ENCODE peak calls at places on chromosomes 6 and 20, in six cellular contexts. Z is choroid plexus epithelial cell, N is A673, C is colonic mucosa, V is tibial artery, Q is GM23338. G is an unnamed sample.

GRCh38 chr6:16849280-16850210 is 88.3 kb upstream of the ATXN1 start:
- DNase-seq in N (peak), C (peak), Z (peak), Q (peak), V (no peak), G (peak)

GRCh38 chr20:57810511-57811372 is 100.9 kb upstream of the PMEPA1 start:
- DNase-seq in Q (peak), V (peak), Z (peak), N (no peak), C (no peak), G (no peak)

GRCh38 chr6:56862415-56863175 is 92.3 kb upstream of the BEND6 start:
- DNase-seq in V (no peak), Q (no peak), C (no peak), N (no peak), Z (peak), G (peak)

GRCh38 chr6:115643762-115644161 is 416.9 kb downstream of the FRK start:
- DNase-seq in Z (peak), V (no peak), N (peak), Q (no peak), C (no peak), G (peak)

GRCh38 chr20:58699246-58700107 is 6.9 kb downstream of the NPEPL1 start:
- DNase-seq in C (no peak), N (no peak), V (peak), Q (no peak), Z (no peak), G (no peak)

GRCh38 chr6:24205020-24205492 is 79.0 kb downstream of the NRSN1 start:
- DNase-seq in V (no peak), N (peak), Q (peak), Z (peak), C (peak), G (peak)

GRCh38 chr6:31118178-31118577 is 2.1 kb downstream of the CDSN start:
- DNase-seq in Q (no peak), V (no peak), N (no peak), C (no peak), Z (no peak), G (no peak)

GRCh38 chr6:112560651-112561050 is 213.5 kb downstream of the RFPL4B start:
- DNase-seq in C (no peak), V (no peak), N (peak), Q (peak), Z (peak), G (no peak)

GRCh38 chr6:4698901-4699659 is 77.1 kb upstream of the CDYL start:
- DNase-seq in Z (no peak), V (no peak), N (no peak), C (no peak), Q (no peak), G (no peak)

GRCh38 chr6:158042245-158042798 is 60.7 kb downstream of the SYNJ2 start:
- DNase-seq in Z (peak), V (peak), C (no peak), Q (no peak), N (no peak), G (peak)

GRCh38 chr20:39049684-39050554 is 87.8 kb downstream of the DHX35 start:
- DNase-seq in Z (peak), C (peak), Q (peak), N (peak), V (peak), G (peak)

GRCh38 chr6:37698264-37699137 is 818 bp upstream of the MDGA1 start:
- DNase-seq in C (peak), V (no peak), N (peak), Z (peak), Q (peak), G (no peak)

GRCh38 chr6:36154286-36154685 is 24.0 kb downstream of the MAPK13 start:
- DNase-seq in V (no peak), Q (no peak), Z (no peak), N (no peak), C (no peak), G (no peak)

GRCh38 chr20:60224914-60225313 is 266.7 kb downstream of the CDH26 start:
- DNase-seq in Q (peak), V (no peak), N (peak), C (no peak), Z (peak), G (peak)

GRCh38 chr6:10542135-10542689 is 21.1 kb downstream of the GCNT2 start:
- DNase-seq in Q (no peak), Z (no peak), N (no peak), V (no peak), C (peak), G (no peak)

GRCh38 chr6:10545482-10545881 is 24.3 kb downstream of the GCNT2 start:
- DNase-seq in C (no peak), Q (no peak), N (no peak), V (no peak), Z (peak), G (no peak)

GRCh38 chr6:10552237-10552810 is 31.2 kb downstream of the GCNT2 start:
- DNase-seq in N (no peak), V (no peak), C (peak), Q (no peak), Z (no peak), G (no peak)

GRCh38 chr6:10543488-10543887 is 22.3 kb downstream of the GCNT2 start:
- DNase-seq in N (no peak), V (no peak), Q (no peak), C (no peak), Z (no peak), G (no peak)

GRCh38 chr6:10547809-10548208 is 26.7 kb downstream of the GCNT2 start:
- DNase-seq in N (no peak), C (no peak), Q (no peak), Z (no peak), V (no peak), G (no peak)
- H3K4me3 ChIP-seq in N (no peak), C (no peak), Q (no peak), Z (no peak), V (no peak), G (no peak)

GRCh38 chr20:62371588-62372041 is 4.5 kb upstream of the LAMA5 start:
- DNase-seq in N (no peak), C (no peak), Z (no peak), Q (no peak), V (no peak), G (no peak)
- TF ChIP-seq CTCF in N (no peak), C (no peak), Z (no peak), Q (no peak), V (no peak), G (no peak)

GRCh38 chr20:36235892-36236785 is at the start of gene AAR2:
- DNase-seq in Q (peak), Z (peak), N (peak), C (peak), V (peak), G (peak)
- H3K4me3 ChIP-seq in Q (peak), Z (peak), N (peak), C (peak), V (peak), G (peak)

GRCh38 chr6:143339223-143339622 is 111.3 kb downstream of the ADAT2 start:
- DNase-seq in C (no peak), N (no peak), Z (no peak), Q (no peak), V (no peak), G (no peak)

GRCh38 chr6:143333749-143334520 is 116.6 kb downstream of the ADAT2 start:
- DNase-seq in V (no peak), Z (no peak), N (no peak), C (no peak), Q (no peak), G (no peak)

GRCh38 chr6:143335865-143336264 is 114.6 kb downstream of the ADAT2 start:
- DNase-seq in C (no peak), Z (no peak), N (no peak), Q (no peak), V (no peak), G (no peak)

GRCh38 chr6:143336446-143337152 is 113.9 kb downstream of the ADAT2 start:
- DNase-seq in N (no peak), Z (peak), V (no peak), Q (peak), C (no peak), G (peak)

DNA sequence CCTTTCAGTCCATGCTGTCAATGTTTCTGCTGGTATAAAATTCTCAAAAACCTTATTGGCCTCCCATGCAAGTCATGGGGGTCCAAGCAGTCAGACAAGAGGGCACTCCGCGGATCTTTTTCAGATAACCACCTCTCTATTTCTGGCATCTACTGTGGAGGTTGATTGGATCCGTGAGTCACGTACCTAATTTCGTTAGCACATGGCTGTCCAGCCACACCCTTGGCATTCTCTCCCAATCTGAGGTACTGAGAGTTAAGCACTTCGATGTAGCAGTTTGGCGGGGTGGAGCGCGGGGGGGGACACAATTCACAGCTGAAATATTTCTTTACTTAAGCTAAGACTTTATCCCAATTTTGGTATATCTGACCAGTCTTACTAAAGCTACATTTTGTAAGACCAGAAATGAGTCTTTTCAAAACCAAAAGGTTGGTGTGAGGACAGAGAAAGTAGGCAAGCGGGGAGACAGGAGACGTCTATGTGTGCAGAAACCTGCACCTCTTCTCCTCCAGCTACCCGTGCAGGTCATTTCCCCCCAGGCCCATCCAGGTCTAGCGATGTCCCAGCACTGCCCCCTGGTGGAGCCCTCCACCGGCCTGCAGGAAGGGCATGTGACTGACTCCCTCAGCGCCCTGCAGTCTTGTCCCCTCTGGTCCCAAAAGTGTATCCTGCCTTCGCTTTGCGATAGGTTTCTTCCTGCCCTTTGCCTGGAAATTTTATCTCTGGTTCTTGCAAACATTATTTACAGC is 113.1 kb downstream of the ADAT2 start:
- DNase-seq in V (no peak), Q (peak), N (peak), C (peak), Z (peak), G (no peak)
- TF ChIP-seq CTCF in V (no peak), Q (peak), N (peak), C (no peak), Z (peak), G (peak)

GRCh38 chr6:1055015-1055921 is 256.6 kb upstream of the FOXQ1 start:
- DNase-seq in Z (no peak), N (no peak), C (no peak), V (no peak), Q (no peak), G (no peak)
- H3K4me3 ChIP-seq in Z (no peak), N (no peak), C (no peak), V (no peak), Q (no peak), G (no peak)

DNA sequence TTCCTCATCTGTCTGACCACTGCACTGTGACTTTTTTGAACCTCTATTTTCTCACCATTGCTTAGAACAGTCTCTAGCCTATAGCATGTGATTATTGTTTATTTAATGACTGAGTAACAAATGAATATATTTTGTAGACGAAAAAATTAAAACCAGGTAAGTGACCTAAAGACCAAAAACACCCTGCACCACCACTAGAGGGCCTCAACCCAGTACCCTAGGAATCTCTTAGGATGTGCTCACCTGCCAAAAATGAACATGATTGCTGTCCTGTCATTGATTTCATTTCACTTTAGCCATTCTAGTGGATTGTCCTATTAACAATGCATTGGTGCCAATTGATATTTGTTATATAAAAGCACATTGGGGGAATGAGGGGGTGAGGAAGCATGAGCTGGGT is 199.1 kb downstream of the COL9A1 start:
- DNase-seq in Q (peak), C (peak), V (no peak), N (no peak), Z (peak), G (peak)
- TF ChIP-seq CTCF in Q (peak), C (peak), V (no peak), N (peak), Z (peak), G (peak)

DNA sequence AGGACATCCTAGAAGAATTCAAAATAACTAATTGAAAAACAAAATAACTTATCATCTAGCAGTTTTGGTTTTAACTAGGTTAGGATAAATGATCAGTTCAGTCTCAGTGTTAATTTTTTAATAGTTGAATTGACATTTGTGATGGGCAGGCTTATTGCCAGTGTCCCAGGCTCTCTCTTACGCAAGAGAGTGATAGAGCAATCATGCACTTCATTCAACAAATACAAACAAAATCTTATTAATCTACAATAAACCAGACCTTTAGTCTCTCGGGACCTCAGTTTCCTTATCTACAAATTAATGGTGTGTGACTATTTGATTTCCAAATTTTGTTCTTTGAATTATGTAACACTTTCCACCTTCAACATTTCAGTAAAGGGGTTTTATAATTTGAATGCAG is 385.9 kb upstream of the JAG1 start:
- DNase-seq in V (no peak), C (no peak), Z (no peak), N (no peak), Q (no peak), G (no peak)
- H3K4me3 ChIP-seq in V (no peak), C (no peak), Z (no peak), N (no peak), Q (no peak), G (no peak)

DNA sequence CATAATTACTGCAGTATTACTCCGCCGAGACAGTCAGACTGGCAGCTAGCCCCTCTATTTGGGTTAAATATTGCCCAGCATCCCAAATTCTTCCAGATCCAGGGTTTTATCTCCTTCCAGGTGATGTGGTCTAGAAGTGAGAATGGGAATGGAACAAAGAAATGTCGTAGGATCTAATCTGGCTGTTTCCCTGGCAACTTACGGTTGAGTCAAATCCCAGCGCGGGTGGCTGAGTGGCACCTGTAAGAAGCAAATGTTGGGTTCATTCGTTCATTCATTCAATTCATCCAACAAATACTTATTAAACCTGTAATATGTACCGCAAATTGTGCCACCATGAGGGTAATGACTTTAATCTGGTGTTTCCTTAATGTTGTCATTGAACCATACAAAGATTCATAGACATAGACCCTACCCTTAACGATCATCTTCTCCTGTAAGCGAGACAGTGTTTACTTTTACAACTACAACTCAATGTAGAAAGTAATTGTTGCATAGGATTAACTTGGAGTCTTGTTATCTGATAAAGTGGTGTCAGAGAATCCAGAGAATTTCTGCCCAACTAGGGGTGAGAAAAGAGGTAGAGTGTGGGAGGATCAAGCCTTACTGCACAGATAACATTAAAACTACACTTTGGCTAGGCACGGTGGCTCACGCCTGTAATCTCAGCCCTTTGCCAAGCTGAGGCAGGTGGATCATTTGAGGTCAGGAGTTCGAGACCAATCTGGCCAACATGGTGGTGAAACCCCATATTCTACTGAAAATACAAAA is 91.3 kb upstream of the ADGRF1 start:
- DNase-seq in V (no peak), C (no peak), Q (no peak), Z (no peak), N (no peak), G (no peak)
- TF ChIP-seq CTCF in V (no peak), C (no peak), Q (no peak), Z (no peak), N (no peak), G (no peak)

DNA sequence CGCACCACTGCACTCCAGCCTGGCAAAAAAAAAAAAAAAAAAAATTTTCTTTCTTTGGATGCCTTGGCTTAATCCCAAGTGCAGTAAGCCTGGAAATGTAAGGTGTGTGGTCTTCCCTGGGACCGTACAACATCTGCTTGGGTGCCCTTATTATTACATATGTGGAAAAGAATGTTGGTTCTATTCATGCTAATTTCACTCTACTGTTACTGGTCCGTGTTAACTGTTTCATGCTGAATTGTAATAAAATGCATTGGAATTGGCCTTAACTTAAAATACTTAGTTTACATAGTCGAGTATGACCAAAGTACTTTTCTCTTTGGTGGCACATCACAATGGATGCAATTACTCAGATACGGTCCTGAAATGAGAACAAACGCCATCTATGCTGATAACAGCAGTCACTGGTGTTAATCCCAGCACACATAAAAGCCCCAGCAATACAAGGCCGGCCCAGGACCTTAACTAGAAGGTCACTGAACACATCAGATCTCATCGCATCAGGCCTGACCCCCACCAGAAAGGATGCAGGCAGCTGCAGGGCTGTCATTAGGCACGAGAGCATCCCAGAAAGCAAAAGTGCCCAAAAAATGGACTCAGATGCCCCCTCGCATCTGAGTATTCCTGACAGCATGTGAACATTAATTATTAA is 1.2 kb downstream of the SERPINB6 start:
- DNase-seq in N (no peak), C (no peak), Q (no peak), V (no peak), Z (peak), G (no peak)
- H3K4me3 ChIP-seq in N (peak), C (peak), Q (peak), V (peak), Z (peak), G (peak)

DNA sequence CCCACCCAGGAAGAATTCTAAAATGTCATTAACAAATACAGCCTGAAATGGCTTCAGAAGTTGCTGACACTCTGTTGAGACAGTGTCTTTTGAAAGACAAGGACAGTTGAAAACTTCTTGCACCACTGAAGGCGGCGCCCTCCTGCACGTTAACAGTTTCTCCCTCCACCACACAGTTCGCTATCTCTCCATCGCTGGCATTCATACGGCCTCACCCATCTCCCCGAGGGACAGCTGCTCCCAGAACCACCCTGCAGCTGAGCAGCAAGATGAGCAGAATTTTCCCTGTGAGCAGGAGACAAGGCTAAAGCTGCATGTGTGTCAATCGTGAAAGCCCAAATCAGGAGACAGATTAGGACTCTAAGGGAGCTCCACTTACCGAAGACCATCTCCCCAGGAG is 113.3 kb downstream of the LY86 start:
- DNase-seq in V (no peak), Z (no peak), N (no peak), C (peak), Q (no peak), G (no peak)
- TF ChIP-seq CTCF in V (no peak), Z (no peak), N (no peak), C (no peak), Q (no peak), G (no peak)

G was measured in fibroblast of mammary gland.